ENCODE peak calls at places on chromosomes 11 and 22, in six cellular contexts. One of them, this sample, is unnamed.

GRCh38 chr22:35687461-35687860 is 30.2 kb upstream of the APOL5 start:
- DNase-seq in HepG2: no peak
- DNase-seq in A549: no peak
- DNase-seq in K562: no peak
- DNase-seq in endothelial cell of umbilical vein: no peak
- DNase-seq in GM12878: no peak
- DNase-seq in this sample: no peak

GRCh38 chr11:46392421-46393230 is 1.1 kb upstream of the CHRM4 start:
- DNase-seq in endothelial cell of umbilical vein: peak; percentile 71
- DNase-seq in HepG2: peak; percentile 66
- DNase-seq in GM12878: no peak
- DNase-seq in A549: peak; percentile 87
- DNase-seq in K562: peak; percentile 94
- DNase-seq in this sample: peak; percentile 89

GRCh38 chr22:38505595-38506117 is 455 bp downstream of the DDX17 start:
- DNase-seq in K562: peak; percentile 66
- DNase-seq in GM12878: no peak
- DNase-seq in HepG2: no peak
- DNase-seq in endothelial cell of umbilical vein: peak; percentile 70
- DNase-seq in A549: peak; percentile 20
- DNase-seq in this sample: peak; percentile 66

GRCh38 chr11:130477646-130478203 is 29.3 kb downstream of the ADAMTS15 start:
- DNase-seq in endothelial cell of umbilical vein: no peak
- DNase-seq in A549: no peak
- DNase-seq in HepG2: no peak
- DNase-seq in K562: no peak
- DNase-seq in GM12878: no peak
- DNase-seq in this sample: no peak

GRCh38 chr11:64787526-64788320 is 9.4 kb upstream of the SF1 start:
- DNase-seq in K562: peak; percentile 79
- DNase-seq in HepG2: peak; percentile 41
- DNase-seq in endothelial cell of umbilical vein: peak; percentile 52
- DNase-seq in GM12878: no peak
- DNase-seq in A549: peak; percentile 89
- DNase-seq in this sample: peak; percentile 76

GRCh38 chr11:34654491-34655334 is 33.8 kb downstream of the EHF start:
- DNase-seq in GM12878: no peak
- DNase-seq in endothelial cell of umbilical vein: no peak
- DNase-seq in K562: no peak
- DNase-seq in A549: peak; percentile 71
- DNase-seq in HepG2: peak; percentile 99
- DNase-seq in this sample: peak; percentile 56

GRCh38 chr22:35850831-35851230 is 133.2 kb downstream of the APOL5 start:
- DNase-seq in A549: no peak
- DNase-seq in HepG2: no peak
- DNase-seq in K562: no peak
- DNase-seq in GM12878: no peak
- DNase-seq in endothelial cell of umbilical vein: no peak
- DNase-seq in this sample: no peak

GRCh38 chr11:72139500-72139899 is 4.0 kb downstream of the FOLR3 start:
- DNase-seq in K562: no peak
- DNase-seq in GM12878: no peak
- DNase-seq in A549: no peak
- DNase-seq in HepG2: no peak
- DNase-seq in endothelial cell of umbilical vein: no peak
- DNase-seq in this sample: no peak

GRCh38 chr11:69348414-69349235 is 54.7 kb downstream of the MYEOV start:
- DNase-seq in GM12878: no peak
- DNase-seq in K562: no peak
- DNase-seq in endothelial cell of umbilical vein: no peak
- DNase-seq in HepG2: no peak
- DNase-seq in A549: no peak
- DNase-seq in this sample: no peak

GRCh38 chr11:116929393-116930090 is 92.1 kb upstream of the APOA1 start:
- DNase-seq in K562: peak; percentile 15
- DNase-seq in HepG2: peak; percentile 21
- DNase-seq in GM12878: no peak
- DNase-seq in A549: no peak
- DNase-seq in endothelial cell of umbilical vein: peak; percentile 19
- DNase-seq in this sample: no peak

GRCh38 chr22:48889209-48889830 is 938.4 kb downstream of the BRD1 start:
- DNase-seq in endothelial cell of umbilical vein: no peak
- DNase-seq in GM12878: no peak
- DNase-seq in A549: no peak
- DNase-seq in K562: no peak
- DNase-seq in HepG2: no peak
- DNase-seq in this sample: no peak

GRCh38 chr11:12724301-12725046 is 50.3 kb downstream of the TEAD1 start:
- DNase-seq in endothelial cell of umbilical vein: peak; percentile 96
- DNase-seq in HepG2: peak; percentile 64
- DNase-seq in GM12878: no peak
- DNase-seq in K562: peak; percentile 82
- DNase-seq in A549: peak; percentile 73
- DNase-seq in this sample: peak; percentile 51
- TF ChIP-seq MYC in endothelial cell of umbilical vein: peak; percentile 29
- TF ChIP-seq MYC in HepG2: no peak
- TF ChIP-seq MYC in GM12878: no peak
- TF ChIP-seq MYC in K562: no peak
- TF ChIP-seq MYC in A549: peak; percentile 19
- TF ChIP-seq MYC in this sample: no peak

GRCh38 chr11:123313261-123313660 is 116.8 kb upstream of the GRAMD1B start:
- DNase-seq in GM12878: no peak
- DNase-seq in endothelial cell of umbilical vein: no peak
- DNase-seq in K562: no peak
- DNase-seq in HepG2: no peak
- DNase-seq in A549: no peak
- DNase-seq in this sample: no peak
- TF ChIP-seq MYC in GM12878: no peak
- TF ChIP-seq MYC in endothelial cell of umbilical vein: no peak
- TF ChIP-seq MYC in K562: no peak
- TF ChIP-seq MYC in HepG2: no peak
- TF ChIP-seq MYC in A549: no peak
- TF ChIP-seq MYC in this sample: no peak

GRCh38 chr11:124511739-124512138 is 31.7 kb downstream of the OR8B12 start:
- DNase-seq in GM12878: no peak
- DNase-seq in K562: no peak
- DNase-seq in endothelial cell of umbilical vein: no peak
- DNase-seq in HepG2: no peak
- DNase-seq in A549: no peak
- DNase-seq in this sample: peak; percentile 31

GRCh38 chr11:124510279-124510678 is 33.2 kb downstream of the OR8B12 start:
- DNase-seq in GM12878: no peak
- DNase-seq in A549: no peak
- DNase-seq in endothelial cell of umbilical vein: no peak
- DNase-seq in K562: no peak
- DNase-seq in HepG2: no peak
- DNase-seq in this sample: no peak
- TF ChIP-seq MYC in GM12878: no peak
- TF ChIP-seq MYC in A549: no peak
- TF ChIP-seq MYC in endothelial cell of umbilical vein: no peak
- TF ChIP-seq MYC in K562: no peak
- TF ChIP-seq MYC in HepG2: no peak
- TF ChIP-seq MYC in this sample: no peak

DNA sequence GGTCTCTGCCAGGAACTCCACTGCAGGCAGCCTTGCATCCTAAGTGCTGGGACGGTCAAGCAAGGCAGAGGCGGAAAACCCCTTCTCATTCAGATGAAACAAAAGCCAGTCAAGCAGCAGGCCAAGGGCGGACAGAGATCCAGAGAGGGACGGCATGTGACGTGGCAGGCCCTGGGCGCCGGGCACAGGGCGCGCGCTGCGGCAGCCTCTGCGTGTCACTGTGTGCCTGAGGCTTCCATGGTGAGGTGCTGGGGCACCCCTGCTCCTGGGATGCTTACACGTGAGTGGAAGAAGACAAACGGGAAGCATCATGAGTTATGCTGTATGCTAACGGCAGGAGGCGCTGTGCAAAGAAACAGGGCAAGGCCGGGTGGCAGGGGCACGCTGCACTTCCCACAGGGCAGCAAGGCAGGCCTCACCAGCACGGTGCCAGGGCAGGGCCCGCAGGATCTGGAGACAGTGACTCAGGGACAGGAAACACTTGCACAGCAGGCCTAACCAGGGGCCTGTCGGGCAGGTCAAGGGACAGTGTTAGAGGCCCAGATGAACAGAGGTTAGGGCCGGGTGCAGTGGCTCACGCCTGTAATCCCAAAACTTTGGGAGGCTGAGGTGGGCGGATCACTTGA is 6.1 kb downstream of the TOLLIP start:
- DNase-seq in A549: no peak
- DNase-seq in K562: no peak
- DNase-seq in endothelial cell of umbilical vein: peak; percentile 17
- DNase-seq in GM12878: no peak
- DNase-seq in HepG2: no peak
- DNase-seq in this sample: peak; percentile 22
- TF ChIP-seq MYC in A549: no peak
- TF ChIP-seq MYC in K562: no peak
- TF ChIP-seq MYC in endothelial cell of umbilical vein: no peak
- TF ChIP-seq MYC in GM12878: no peak
- TF ChIP-seq MYC in HepG2: no peak
- TF ChIP-seq MYC in this sample: no peak

DNA sequence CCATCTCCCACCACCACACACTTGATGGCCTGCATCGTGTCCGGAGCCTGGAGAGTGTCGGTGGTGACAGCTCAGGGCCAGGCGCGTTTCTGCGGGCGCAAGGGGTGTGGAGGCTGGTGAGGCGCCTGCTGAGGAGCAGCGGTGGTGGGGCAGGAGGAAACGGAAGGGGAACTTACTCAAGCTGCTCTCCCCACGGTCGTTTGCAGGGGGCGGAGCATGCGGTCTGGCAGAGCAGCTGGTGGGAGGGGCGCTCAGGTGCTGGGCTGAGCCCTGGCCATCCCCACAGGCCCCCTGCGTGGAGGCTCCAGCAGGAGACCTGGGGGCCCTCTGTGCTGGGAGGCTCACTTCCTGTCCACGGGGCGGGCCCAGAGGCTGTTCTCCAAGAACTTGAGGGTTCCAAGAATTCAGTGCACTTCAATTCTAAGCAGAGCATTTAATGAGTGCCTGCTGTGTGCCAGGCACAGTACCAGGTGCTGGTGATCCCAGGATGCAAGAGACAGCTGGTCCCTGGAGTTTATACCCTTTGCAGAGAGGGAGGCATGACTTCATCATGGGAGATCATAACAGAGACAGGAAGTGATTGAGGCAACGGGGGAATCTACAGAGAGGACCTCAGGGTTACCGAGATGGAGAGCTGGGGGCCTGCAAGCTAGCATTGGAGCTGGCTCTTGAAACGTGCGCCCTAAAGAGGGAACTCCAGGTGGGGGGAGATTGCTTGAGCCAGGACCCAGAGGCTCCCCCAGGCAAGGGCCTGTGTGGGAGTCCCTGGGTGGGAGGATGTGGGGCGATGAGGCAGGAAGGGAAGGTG is at the start of gene RAC2:
- DNase-seq in endothelial cell of umbilical vein: peak; percentile 69
- DNase-seq in K562: peak; percentile 77
- DNase-seq in GM12878: no peak
- DNase-seq in A549: no peak
- DNase-seq in HepG2: no peak
- DNase-seq in this sample: peak; percentile 98
- TF ChIP-seq MYC in endothelial cell of umbilical vein: peak; percentile 5
- TF ChIP-seq MYC in K562: peak; percentile 46
- TF ChIP-seq MYC in GM12878: no peak
- TF ChIP-seq MYC in A549: no peak
- TF ChIP-seq MYC in HepG2: no peak
- TF ChIP-seq MYC in this sample: peak; percentile 77

GRCh38 chr11:111006207-111006606 is 239.3 kb upstream of the POU2AF2 start:
- DNase-seq in endothelial cell of umbilical vein: no peak
- DNase-seq in A549: no peak
- DNase-seq in K562: no peak
- DNase-seq in GM12878: no peak
- DNase-seq in HepG2: no peak
- DNase-seq in this sample: no peak
- TF ChIP-seq MYC in endothelial cell of umbilical vein: no peak
- TF ChIP-seq MYC in A549: no peak
- TF ChIP-seq MYC in K562: no peak
- TF ChIP-seq MYC in GM12878: no peak
- TF ChIP-seq MYC in HepG2: no peak
- TF ChIP-seq MYC in this sample: no peak

DNA sequence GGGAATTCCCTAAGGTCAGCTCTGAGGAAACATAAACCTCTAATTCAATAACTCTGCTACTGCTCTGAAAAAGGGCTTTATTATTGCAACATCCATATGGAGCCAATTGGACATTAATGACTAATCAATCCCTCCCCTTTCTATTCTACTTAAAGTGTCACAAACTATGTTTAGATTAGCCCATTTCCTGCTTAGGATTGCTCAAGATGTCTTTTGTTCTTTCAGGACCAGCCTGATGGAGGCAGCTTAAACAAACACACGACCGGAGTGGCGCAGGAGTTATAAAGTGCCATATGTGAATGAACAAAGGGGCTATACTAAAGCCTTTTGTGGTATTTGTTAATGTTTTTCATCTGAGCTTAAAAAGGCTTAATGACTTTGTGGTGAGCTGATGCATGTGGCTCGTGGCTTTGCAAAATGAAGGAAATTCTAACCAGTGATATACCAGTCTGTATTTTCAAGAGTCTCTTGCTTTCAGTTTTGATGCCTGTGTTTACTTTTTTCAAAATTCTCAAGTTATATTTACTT is 354.4 kb downstream of the SOX6 start:
- DNase-seq in endothelial cell of umbilical vein: peak; percentile 87
- DNase-seq in HepG2: peak; percentile 92
- DNase-seq in GM12878: no peak
- DNase-seq in A549: peak; percentile 4
- DNase-seq in K562: no peak
- DNase-seq in this sample: peak; percentile 87
- TF ChIP-seq MYC in endothelial cell of umbilical vein: no peak
- TF ChIP-seq MYC in HepG2: no peak
- TF ChIP-seq MYC in GM12878: no peak
- TF ChIP-seq MYC in A549: no peak
- TF ChIP-seq MYC in K562: no peak
- TF ChIP-seq MYC in this sample: no peak

GRCh38 chr22:24282401-24282800 is 11.8 kb downstream of the SPECC1L start:
- DNase-seq in endothelial cell of umbilical vein: no peak
- DNase-seq in A549: no peak
- DNase-seq in HepG2: no peak
- DNase-seq in K562: no peak
- DNase-seq in GM12878: no peak
- DNase-seq in this sample: no peak
- TF ChIP-seq MYC in endothelial cell of umbilical vein: no peak
- TF ChIP-seq MYC in A549: no peak
- TF ChIP-seq MYC in HepG2: no peak
- TF ChIP-seq MYC in K562: no peak
- TF ChIP-seq MYC in GM12878: no peak
- TF ChIP-seq MYC in this sample: no peak

GRCh38 chr22:46312056-46312455 is 15.4 kb downstream of the GTSE1 start:
- DNase-seq in K562: no peak
- DNase-seq in GM12878: no peak
- DNase-seq in endothelial cell of umbilical vein: no peak
- DNase-seq in HepG2: no peak
- DNase-seq in A549: no peak
- DNase-seq in this sample: no peak
- TF ChIP-seq MYC in K562: no peak
- TF ChIP-seq MYC in GM12878: no peak
- TF ChIP-seq MYC in endothelial cell of umbilical vein: no peak
- TF ChIP-seq MYC in HepG2: no peak
- TF ChIP-seq MYC in A549: no peak
- TF ChIP-seq MYC in this sample: no peak